ENCODE peak calls at places on chromosomes 6 and 20, in seven cellular contexts. D is pancreas, T is mesendoderm, Q is tibial artery, W is Karpas-422, L is right cardiac atrium, G is neural progenitor cell. O is an unnamed sample. For H3K4me1, the result is how much of the 10 kb centered on the place peaks cover.

GRCh38 chr20:13274311-13274965 is 53.4 kb downstream of the ISM1 start:
- DNase-seq in D (no peak), T (peak), L (peak), G (peak), W (no peak), Q (no peak), O (no peak)

GRCh38 chr6:52516269-52516668 is 60.6 kb downstream of the TRAM2 start:
- DNase-seq in L (no peak), Q (no peak), D (no peak), G (no peak), T (no peak), W (no peak), O (no peak)

GRCh38 chr6:95923518-95923917 is 92.3 kb upstream of the FUT9 start:
- DNase-seq in W (peak), T (peak), G (peak), L (no peak), D (no peak), Q (no peak), O (no peak)

GRCh38 chr20:56989516-56989915 is 276.9 kb downstream of the BMP7 start:
- DNase-seq in L (no peak), W (peak), T (no peak), G (no peak), Q (no peak), D (no peak), O (no peak)

GRCh38 chr6:14399635-14400034 is 282.1 kb downstream of the CD83 start:
- DNase-seq in W (no peak), D (no peak), T (no peak), L (no peak), G (no peak), Q (no peak), O (no peak)

GRCh38 chr6:139371421-139372253 is 2.8 kb downstream of the CITED2 start:
- DNase-seq in D (no peak), L (no peak), G (peak), Q (no peak), T (no peak), W (peak), O (no peak)

GRCh38 chr20:23412026-23412425 is 9.3 kb downstream of the NAPB start:
- DNase-seq in Q (no peak), T (peak), L (no peak), W (no peak), G (no peak), D (no peak), O (no peak)

GRCh38 chr6:11126876-11127275 is 15.4 kb upstream of the ERVFRD-1 start:
- DNase-seq in L (no peak), T (peak), Q (no peak), D (no peak), G (no peak), W (no peak), O (no peak)

GRCh38 chr20:9409352-9409751 is 105.0 kb upstream of the LAMP5 start:
- DNase-seq in T (no peak), G (no peak), W (no peak), Q (no peak), D (no peak), L (no peak), O (no peak)

GRCh38 chr20:16004108-16004854 is 569.0 kb downstream of the KIF16B start:
- DNase-seq in Q (no peak), D (no peak), T (no peak), L (peak), W (peak), G (peak), O (no peak)

GRCh38 chr6:112141707-112142106 is 54.3 kb downstream of the FAM229B start:
- DNase-seq in T (no peak), D (no peak), W (no peak), Q (no peak), L (no peak), G (no peak), O (no peak)

GRCh38 chr20:63309261-63310071 is 16.5 kb downstream of the COL20A1 start:
- DNase-seq in T (peak), L (peak), D (peak), Q (no peak), W (peak), G (peak), O (no peak)

GRCh38 chr20:52972190-52972937 is at the start of gene TSHZ2:
- DNase-seq in T (peak), L (peak), W (no peak), D (peak), Q (peak), G (peak), O (peak)

GRCh38 chr20:52826321-52826720 is 145.8 kb upstream of the TSHZ2 start:
- DNase-seq in D (no peak), Q (no peak), W (no peak), L (no peak), G (no peak), T (no peak), O (no peak)

GRCh38 chr20:51978081-51978501 is 175.8 kb upstream of the SALL4 start:
- DNase-seq in T (no peak), L (no peak), Q (no peak), W (peak), D (no peak), G (no peak), O (peak)

GRCh38 chr20:37745553-37745952 is 51.7 kb downstream of the CTNNBL1 start:
- DNase-seq in L (no peak), T (peak), D (no peak), W (no peak), Q (no peak), G (peak), O (no peak)

GRCh38 chr6:137968901-137969300 is 101.8 kb downstream of the TNFAIP3 start:
- DNase-seq in Q (no peak), G (no peak), T (peak), D (no peak), W (no peak), L (no peak), O (no peak)

GRCh38 chr6:85436408-85436807 is 13.5 kb upstream of the NT5E start:
- DNase-seq in D (no peak), L (no peak), G (no peak), Q (no peak), W (no peak), T (no peak), O (no peak)

GRCh38 chr6:119207973-119208725 is 129.7 kb upstream of the FAM184A start:
- DNase-seq in D (no peak), G (no peak), W (no peak), Q (no peak), T (no peak), L (no peak), O (no peak)

GRCh38 chr20:21396045-21396893 is 1.1 kb downstream of the NKX2-4 start:
- DNase-seq in D (peak), L (peak), Q (no peak), T (peak), G (peak), W (no peak), O (no peak)

GRCh38 chr6:101402618-101403002 is 9.1 kb downstream of the GRIK2 start:
- DNase-seq in W (no peak), T (peak), G (peak), D (no peak), L (peak), Q (no peak), O (no peak)

GRCh38 chr6:113989675-113990074 is 18.7 kb upstream of the HDAC2 start:
- DNase-seq in L (no peak), G (no peak), D (no peak), T (peak), Q (no peak), W (no peak), O (no peak)

GRCh38 chr20:39258253-39258652 is 296.1 kb downstream of the DHX35 start:
- DNase-seq in T (no peak), G (no peak), D (no peak), W (no peak), L (no peak), Q (no peak), O (no peak)

GRCh38 chr20:39252035-39252434 is 289.9 kb downstream of the DHX35 start:
- DNase-seq in G (no peak), W (no peak), D (no peak), L (no peak), Q (no peak), T (no peak), O (no peak)

GRCh38 chr20:39249798-39250197 is 287.7 kb downstream of the DHX35 start:
- DNase-seq in G (no peak), D (no peak), W (no peak), Q (no peak), T (no peak), L (no peak), O (no peak)

GRCh38 chr20:39248851-39249485 is 286.8 kb downstream of the DHX35 start:
- DNase-seq in L (no peak), Q (no peak), D (no peak), W (no peak), T (no peak), G (no peak), O (no peak)

GRCh38 chr20:39253051-39253682 is 291.0 kb downstream of the DHX35 start:
- DNase-seq in L (no peak), W (no peak), D (no peak), G (no peak), T (no peak), Q (no peak), O (no peak)
- H3K4me1 ChIP-seq in L (under half), W (under half), D (under half), G (under half), T (under half), Q (under half), O (under half)

GRCh38 chr6:22147983-22148797 is 148.6 kb downstream of the PRL start:
- DNase-seq in L (peak), D (no peak), T (no peak), G (peak), Q (no peak), W (no peak), O (no peak)
- H3K4me1 ChIP-seq in L (under half), D (under half), T (under half), G (under half), Q (under half), W (under half), O (under half)

DNA sequence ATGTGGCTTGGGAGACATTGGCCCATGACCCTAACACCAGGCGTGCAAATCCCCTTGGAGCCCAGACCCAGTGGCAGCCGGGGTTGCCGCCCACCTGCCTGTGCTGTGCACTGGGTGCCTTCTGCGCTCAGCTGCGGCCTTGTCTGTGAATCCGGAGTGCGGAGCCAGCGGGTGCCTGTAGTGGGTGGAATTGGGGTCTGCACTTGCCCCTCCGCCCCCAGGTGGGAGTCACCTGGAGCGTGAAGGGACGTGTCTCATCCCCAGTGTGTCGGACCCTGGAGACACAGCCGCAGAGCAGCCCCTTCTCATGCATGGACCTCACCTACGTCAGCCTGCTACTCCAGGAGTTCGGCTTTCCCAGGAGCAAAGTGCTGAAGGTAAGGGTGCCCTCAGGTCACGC is 22.9 kb upstream of the PYGB start:
- DNase-seq in G (no peak), T (no peak), W (no peak), Q (peak), L (no peak), D (no peak), O (no peak)
- H3K4me1 ChIP-seq in G (under half), T (under half), W (half or more), Q (under half), L (under half), D (under half), O (under half)

GRCh38 chr6:15441982-15442381 is 196.1 kb downstream of the JARID2 start:
- DNase-seq in T (no peak), Q (no peak), D (no peak), G (no peak), W (no peak), L (no peak), O (no peak)
- H3K4me1 ChIP-seq in T (under half), Q (under half), D (under half), G (half or more), W (under half), L (under half), O (under half)

DNA sequence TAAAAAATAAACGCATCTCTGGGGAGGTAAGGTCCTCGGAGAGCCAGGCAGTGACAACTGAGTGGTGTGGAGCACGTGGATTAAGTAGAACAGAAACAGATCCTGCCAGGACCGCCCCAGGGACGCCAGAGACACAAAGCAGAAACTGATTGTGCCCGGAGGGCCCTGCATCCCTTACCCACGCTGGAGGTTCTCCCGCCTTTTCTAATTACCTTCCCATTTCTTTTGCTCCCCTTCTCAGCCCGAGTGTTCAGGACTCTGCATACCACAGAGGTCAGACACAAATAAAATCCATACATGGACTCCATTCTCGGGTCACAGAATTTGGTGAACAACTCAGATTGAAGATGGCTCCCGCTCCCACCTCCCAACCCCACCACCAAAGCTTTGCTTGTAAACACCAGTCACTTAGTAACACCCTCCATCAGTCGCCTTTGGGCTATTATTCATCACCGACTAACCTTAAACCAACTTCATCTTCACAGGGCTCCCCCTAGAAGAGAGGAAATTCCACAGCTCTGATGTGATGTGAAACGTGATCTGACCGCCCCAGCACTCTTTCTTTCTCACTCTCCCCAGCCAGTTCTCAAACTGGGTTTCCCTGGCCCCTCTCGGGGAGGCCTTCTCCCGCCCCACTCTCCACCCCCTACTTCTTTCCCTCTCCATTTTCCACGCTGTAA is 32.6 kb upstream of the PIM1 start:
- DNase-seq in Q (no peak), L (no peak), W (no peak), D (no peak), T (peak), G (peak), O (peak)
- H3K4me1 ChIP-seq in Q (under half), L (under half), W (under half), D (under half), T (under half), G (under half), O (under half)

DNA sequence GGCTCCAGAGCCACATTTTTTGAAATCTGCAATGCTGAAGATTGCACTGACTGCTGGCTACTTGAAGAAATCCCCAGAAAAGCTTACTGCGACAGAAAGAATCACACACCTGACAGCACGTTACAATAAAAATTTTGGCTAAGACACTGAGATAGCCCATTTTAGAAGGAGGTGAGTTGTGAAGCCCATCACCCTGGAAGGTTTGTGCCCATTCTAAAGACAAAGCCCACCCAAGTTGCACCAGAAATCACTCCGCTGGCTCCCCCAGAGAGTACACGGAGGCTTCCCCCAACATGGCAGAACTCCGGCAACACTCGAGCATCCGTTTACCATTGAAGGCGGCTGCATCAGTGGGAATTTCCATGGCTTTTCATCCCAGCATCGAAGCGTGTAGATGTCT is 29.4 kb downstream of the LPA start:
- DNase-seq in T (no peak), G (no peak), Q (no peak), D (no peak), W (no peak), L (no peak), O (no peak)
- H3K4me1 ChIP-seq in T (under half), G (under half), Q (under half), D (under half), W (under half), L (under half), O (under half)

DNA sequence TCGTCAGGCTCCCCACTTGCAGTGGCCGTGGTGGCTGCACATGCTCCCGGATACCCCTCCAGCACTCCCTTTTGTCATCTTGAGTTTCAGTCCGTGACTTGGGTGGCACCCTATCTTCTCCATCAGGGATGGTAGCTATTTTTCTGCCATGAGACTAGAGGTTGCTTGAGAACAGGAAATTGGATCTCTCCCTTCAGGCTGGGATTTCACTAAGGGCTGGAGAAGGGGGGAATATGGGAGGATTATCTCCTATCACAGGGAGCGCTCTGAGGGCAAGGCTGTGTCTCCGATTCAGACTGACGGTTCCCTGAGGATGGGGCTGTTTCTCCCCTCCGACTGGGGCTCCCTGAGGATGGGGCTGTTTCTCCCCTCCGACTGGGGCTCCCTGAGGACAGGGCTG is 123.1 kb downstream of the MRPL14 start:
- DNase-seq in L (no peak), D (no peak), W (no peak), T (peak), Q (no peak), G (no peak), O (no peak)
- H3K4me1 ChIP-seq in L (under half), D (under half), W (under half), T (under half), Q (under half), G (under half), O (under half)

DNA sequence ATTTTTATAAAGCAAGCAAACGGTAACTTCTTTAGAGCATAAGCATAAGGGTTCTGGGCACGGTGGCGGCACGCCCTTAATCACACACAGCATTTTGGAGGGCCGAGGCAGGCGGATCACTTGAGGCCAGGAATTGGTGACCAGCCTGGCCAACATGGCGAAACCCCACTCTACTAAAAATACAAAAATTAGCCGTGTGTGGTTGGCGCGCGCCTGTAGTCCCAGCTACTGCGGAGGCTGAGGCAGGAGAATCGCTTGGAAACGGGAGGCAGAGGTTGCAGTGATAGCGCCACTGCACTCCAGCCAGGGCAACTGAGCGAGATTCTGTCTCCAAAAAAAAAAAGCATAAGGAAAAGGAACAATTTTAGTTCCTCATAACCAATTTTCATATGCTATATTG is 2.6 kb downstream of the SENP6 start:
- DNase-seq in G (no peak), L (no peak), W (no peak), D (no peak), T (no peak), Q (no peak), O (no peak)
- H3K4me1 ChIP-seq in G (under half), L (under half), W (half or more), D (under half), T (under half), Q (under half), O (under half)

GRCh38 chr6:156814036-156814581 is 36.9 kb downstream of the ARID1B start:
- DNase-seq in D (no peak), G (no peak), W (no peak), L (no peak), T (no peak), Q (no peak), O (no peak)
- H3K4me1 ChIP-seq in D (under half), G (under half), W (half or more), L (under half), T (under half), Q (under half), O (under half)

GRCh38 chr20:10674684-10675455 is 1.1 kb upstream of the JAG1 start:
- DNase-seq in D (peak), L (peak), W (peak), Q (peak), T (peak), G (peak), O (peak)

GRCh38 chr20:10672579-10673127 is 1.1 kb downstream of the JAG1 start:
- DNase-seq in W (peak), Q (peak), L (peak), D (peak), G (peak), T (peak), O (peak)

GRCh38 chr20:10671850-10672578 is 1.8 kb downstream of the JAG1 start:
- DNase-seq in Q (peak), D (peak), T (peak), W (peak), L (peak), G (peak), O (no peak)

GRCh38 chr20:10673831-10674683 is at the start of gene JAG1:
- DNase-seq in W (peak), G (peak), Q (peak), L (peak), D (peak), T (peak), O (peak)

GRCh38 chr20:10673176-10673830 is 496 bp downstream of the JAG1 start:
- DNase-seq in D (peak), L (peak), W (peak), Q (no peak), T (no peak), G (peak), O (no peak)
- H3K4me1 ChIP-seq in D (under half), L (under half), W (half or more), Q (under half), T (under half), G (under half), O (under half)

O was measured in foreskin keratinocyte.